ENCODE peak calls at places on chromosomes 4 and X, in four cellular contexts. I, L, X and A are unnamed samples.

GRCh38 chr4:2318885-2319284 is 57.0 kb upstream of the MXD4 start:
- DNase-seq in X (no peak), I (no peak), L (no peak), A (no peak)

GRCh38 chr4:16524911-16525574 is 298.8 kb upstream of the TAPT1 start:
- DNase-seq in L (peak), X (peak), I (no peak), A (no peak)

GRCh38 chr4:86769794-86770193 is 79.4 kb downstream of the SLC10A6 start:
- DNase-seq in L (no peak), X (no peak), I (no peak), A (no peak)

GRCh38 chrX:118574666-118575065 is 79.1 kb downstream of the DOCK11 start:
- DNase-seq in X (peak), I (no peak), L (no peak), A (no peak)

GRCh38 chr4:147950840-147951239 is 219.0 kb downstream of the ARHGAP10 start:
- DNase-seq in X (peak), I (no peak), L (no peak), A (no peak)

GRCh38 chr4:17358236-17358635 is 153.7 kb downstream of the QDPR start:
- DNase-seq in I (no peak), L (no peak), X (no peak), A (no peak)

GRCh38 chrX:129787336-129788055 is 7.7 kb downstream of the SASH3 start:
- DNase-seq in L (no peak), X (no peak), I (no peak), A (no peak)

GRCh38 chr4:70183168-70183939 is 12.2 kb upstream of the ODAM start:
- DNase-seq in L (peak), I (peak), X (peak), A (no peak)

GRCh38 chr4:2827071-2827873 is 16.4 kb upstream of the ADD1 start:
- DNase-seq in X (no peak), L (no peak), I (no peak), A (no peak)

GRCh38 chr4:23324291-23324690 is 565.6 kb downstream of the PPARGC1A start:
- DNase-seq in I (no peak), X (peak), L (peak), A (no peak)

GRCh38 chrX:15170927-15171326 is 99.0 kb downstream of the ASB9 start:
- DNase-seq in I (no peak), X (no peak), L (no peak), A (no peak)

GRCh38 chr4:112938461-112939058 is 110.9 kb upstream of the ANK2 start:
- DNase-seq in L (peak), X (peak), I (peak), A (peak)

GRCh38 chrX:118974908-118975671 is 672 bp downstream of the LONRF3 start:
- DNase-seq in X (peak), I (peak), L (peak), A (no peak)

GRCh38 chr4:76806757-76807156 is 91.2 kb downstream of the SOWAHB start:
- DNase-seq in L (no peak), I (no peak), X (no peak), A (no peak)

GRCh38 chr4:65416875-65417274 is 253.4 kb downstream of the EPHA5 start:
- DNase-seq in L (peak), X (no peak), I (peak), A (no peak)

GRCh38 chr4:54189140-54189539 is 40.0 kb upstream of the PDGFRA start:
- DNase-seq in L (peak), X (peak), I (no peak), A (no peak)

GRCh38 chr4:37977471-37978452 is 17.6 kb downstream of the PTTG2 start:
- DNase-seq in X (peak), L (peak), I (peak), A (no peak)

GRCh38 chr4:151035321-151035720 is 20.2 kb upstream of the LRBA start:
- DNase-seq in L (no peak), X (no peak), I (no peak), A (no peak)

GRCh38 chr4:82431026-82431745 is 796 bp downstream of the ENOPH1 start:
- DNase-seq in I (peak), L (peak), X (peak), A (no peak)

GRCh38 chr4:137468836-137469235 is 63.5 kb downstream of the PCDH18 start:
- DNase-seq in I (no peak), L (no peak), X (no peak), A (no peak)

GRCh38 chrX:45266456-45266855 is 65.8 kb upstream of the DIPK2B start:
- DNase-seq in L (no peak), I (no peak), X (no peak), A (no peak)

GRCh38 chrX:153688900-153689590 is 1.3 kb downstream of the SLC6A8 start:
- DNase-seq in X (peak), L (peak), I (no peak), A (no peak)

DNA sequence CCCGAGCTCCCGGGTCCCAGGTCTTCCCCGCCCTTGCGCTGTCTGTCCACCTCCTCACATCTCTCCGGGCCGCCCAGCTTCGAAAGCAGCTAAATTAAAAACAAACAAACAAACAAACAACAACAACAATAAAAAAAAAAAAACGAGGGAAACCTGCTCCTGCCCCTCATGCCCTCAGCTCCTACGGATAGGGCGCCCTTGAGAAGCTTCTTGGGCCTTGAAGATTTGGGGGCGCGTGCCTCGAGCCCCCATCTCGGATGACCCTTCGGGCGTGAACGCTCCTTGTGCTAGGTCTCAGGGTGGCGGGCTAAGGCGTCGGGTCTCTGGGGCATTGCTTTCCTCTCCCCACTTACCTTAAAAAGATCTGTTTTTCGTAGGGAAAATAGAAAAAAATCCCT is 696 bp downstream of the NDNF start:
- DNase-seq in I (no peak), L (no peak), X (no peak), A (no peak)
- H3K4me3 ChIP-seq in I (peak), L (peak), X (peak), A (peak)

GRCh38 chrX:149630681-149631292 is 805 bp downstream of the TMEM185A start:
- DNase-seq in L (peak), I (peak), X (peak), A (no peak)
- TF ChIP-seq CTCF in L (peak), I (no peak), X (peak), A (no peak)

GRCh38 chr4:7831858-7832257 is 107.8 kb downstream of the AFAP1 start:
- DNase-seq in X (no peak), I (no peak), L (no peak), A (no peak)
- H3K4me3 ChIP-seq in X (no peak), I (no peak), L (no peak), A (no peak)

GRCh38 chr4:41177016-41177415 is 37.3 kb downstream of the APBB2 start:
- DNase-seq in X (peak), L (peak), I (peak), A (no peak)
- TF ChIP-seq CTCF in X (no peak), L (peak), I (no peak), A (peak)